ENCODE peak calls at places on chromosomes 1 and 21, in eight cellular contexts. B is islet precursor cell, N is cardiac fibroblast, I is heart left ventricle, E is body of pancreas, U is HFF-Myc, O is fibroblast of villous mesenchyme, M is iPS DF 19.7. H is an unnamed sample.

GRCh38 chr1:24364605-24364974 is 45.4 kb downstream of the GRHL3 start:
- DNase-seq in B (peak), N (peak), I (no peak), E (no peak), U (no peak), O (no peak), M (no peak), H (no peak)

GRCh38 chr1:12462586-12462985 is 155.4 kb downstream of the DHRS3 start:
- DNase-seq in B (peak), N (no peak), I (no peak), E (no peak), U (no peak), O (no peak), M (no peak), H (no peak)

GRCh38 chr1:2412773-2413494 is 570 bp upstream of the PEX10 start:
- DNase-seq in B (no peak), N (no peak), I (no peak), E (peak), U (no peak), O (peak), M (no peak), H (peak)

GRCh38 chr1:214523124-214523824 is 28.1 kb downstream of the PTPN14 start:
- DNase-seq in B (no peak), N (no peak), I (no peak), E (no peak), U (no peak), O (no peak), M (no peak), H (no peak)

GRCh38 chr1:203839081-203839480 is 22.3 kb upstream of the SNRPE start:
- DNase-seq in B (no peak), N (peak), I (no peak), E (no peak), U (no peak), O (peak), M (no peak), H (no peak)

GRCh38 chr1:101995984-101996731 is 568 bp downstream of the OLFM3 start:
- DNase-seq in B (no peak), N (no peak), I (no peak), E (no peak), U (no peak), O (no peak), M (no peak), H (no peak)

GRCh38 chr1:18919174-18919905 is 17.0 kb upstream of the ALDH4A1 start:
- DNase-seq in B (peak), N (no peak), I (no peak), E (no peak), U (no peak), O (no peak), M (no peak), H (no peak)

GRCh38 chr21:44682580-44683151 is 703 bp upstream of the KRTAP12-1 start:
- DNase-seq in B (no peak), N (no peak), I (no peak), E (no peak), U (no peak), O (no peak), M (no peak), H (no peak)

GRCh38 chr1:38489844-38490270 is 369.7 kb downstream of the RRAGC start:
- DNase-seq in B (peak), N (no peak), I (no peak), E (peak), U (peak), O (peak), M (peak), H (no peak)

GRCh38 chr1:162131405-162132321 is 62.2 kb downstream of the NOS1AP start:
- DNase-seq in B (no peak), N (no peak), I (no peak), E (peak), U (no peak), O (no peak), M (no peak), H (no peak)

GRCh38 chr1:201505505-201505893 is 1.4 kb downstream of the CSRP1 start:
- DNase-seq in B (peak), N (peak), I (peak), E (no peak), U (no peak), O (no peak), M (no peak), H (peak)

GRCh38 chr1:98366343-98366742 is 295.2 kb upstream of the SNX7 start:
- DNase-seq in B (no peak), N (no peak), I (no peak), E (no peak), U (no peak), O (no peak), M (no peak), H (no peak)

GRCh38 chr1:228150021-228150457 is 309 bp downstream of the GJC2 start:
- DNase-seq in B (no peak), N (no peak), I (peak), E (peak), U (no peak), O (no peak), M (no peak), H (no peak)

GRCh38 chr1:30478799-30479198 is 244.6 kb downstream of the MATN1 start:
- DNase-seq in B (no peak), N (no peak), I (no peak), E (no peak), U (no peak), O (no peak), M (no peak), H (no peak)

H was measured in NCI-H510A.